ENCODE peak calls at places on chromosome 11, in seven cellular contexts. Q, U, M, L, T, Y and G are unnamed samples.

GRCh38 chr11:25702417-25702816 is 629.5 kb upstream of the ANO3 start:
- DNase-seq in Q (no peak), U (no peak), M (no peak), L (no peak), T (no peak), Y (no peak), G (no peak)

GRCh38 chr11:10314199-10315072 is 9.6 kb downstream of the ADM start:
- DNase-seq in Q (no peak), U (no peak), M (no peak), L (no peak), T (no peak), Y (no peak), G (no peak)

GRCh38 chr11:59680287-59681154 is 11.7 kb upstream of the PATL1 start:
- DNase-seq in Q (no peak), U (no peak), M (peak), L (peak), T (no peak), Y (peak), G (no peak)

GRCh38 chr11:114317738-114318137 is 21.5 kb downstream of the NNMT start:
- DNase-seq in Q (no peak), U (peak), M (peak), L (peak), T (no peak), Y (peak), G (no peak)

GRCh38 chr11:110908401-110909106 is 196.3 kb upstream of the ARHGAP20 start:
- DNase-seq in Q (no peak), U (no peak), M (no peak), L (no peak), T (no peak), Y (no peak), G (no peak)

GRCh38 chr11:72814831-72815618 is 814 bp downstream of the ATG16L2 start:
- DNase-seq in Q (no peak), U (no peak), M (no peak), L (no peak), T (no peak), Y (peak), G (no peak)

GRCh38 chr11:64951529-64951928 is 15.8 kb upstream of the GPHA2 start:
- DNase-seq in Q (no peak), U (no peak), M (no peak), L (no peak), T (no peak), Y (no peak), G (no peak)

GRCh38 chr11:23403210-23404185 is 543.2 kb upstream of the CCDC179 start:
- DNase-seq in Q (no peak), U (peak), M (no peak), L (no peak), T (no peak), Y (peak), G (no peak)

GRCh38 chr11:384511-384910 is 9.5 kb upstream of the PKP3 start:
- DNase-seq in Q (no peak), U (no peak), M (no peak), L (no peak), T (no peak), Y (no peak), G (no peak)

GRCh38 chr11:64331569-64332371 is 8.2 kb upstream of the CCDC88B start:
- DNase-seq in Q (no peak), U (peak), M (peak), L (peak), T (no peak), Y (peak), G (no peak)

GRCh38 chr11:64564947-64565889 is 25.8 kb upstream of the SLC22A12 start:
- DNase-seq in Q (no peak), U (no peak), M (no peak), L (no peak), T (no peak), Y (peak), G (no peak)

GRCh38 chr11:62456630-62457029 is 37.8 kb downstream of the SCGB1A1 start:
- DNase-seq in Q (no peak), U (no peak), M (no peak), L (peak), T (no peak), Y (no peak), G (no peak)

GRCh38 chr11:34671946-34672345 is 51.1 kb downstream of the EHF start:
- DNase-seq in Q (no peak), U (no peak), M (no peak), L (no peak), T (no peak), Y (no peak), G (no peak)

GRCh38 chr11:31641477-31642062 is 132.0 kb downstream of the ELP4 start:
- DNase-seq in Q (no peak), U (no peak), M (no peak), L (peak), T (no peak), Y (no peak), G (no peak)

GRCh38 chr11:95516786-95517185 is 272.8 kb downstream of the FAM76B start:
- DNase-seq in Q (no peak), U (no peak), M (no peak), L (no peak), T (no peak), Y (no peak), G (no peak)

GRCh38 chr11:2768471-2769408 is 68.9 kb upstream of the KCNQ1OT1 start:
- DNase-seq in Q (peak), U (peak), M (no peak), L (peak), T (no peak), Y (no peak), G (no peak)

GRCh38 chr11:68546555-68546954 is 86.0 kb downstream of the PPP6R3 start:
- DNase-seq in Q (no peak), U (no peak), M (no peak), L (no peak), T (no peak), Y (no peak), G (no peak)

GRCh38 chr11:32451808-32452207 is 16.5 kb upstream of the WT1 start:
- DNase-seq in Q (no peak), U (no peak), M (peak), L (peak), T (no peak), Y (no peak), G (no peak)

GRCh38 chr11:68362801-68363379 is 50.5 kb downstream of the LRP5 start:
- DNase-seq in Q (no peak), U (no peak), M (no peak), L (no peak), T (no peak), Y (no peak), G (no peak)

GRCh38 chr11:46438211-46438610 is 46.6 kb upstream of the CHRM4 start:
- DNase-seq in Q (no peak), U (no peak), M (no peak), L (no peak), T (no peak), Y (no peak), G (no peak)

GRCh38 chr11:69640995-69641581 is at the start of gene CCND1:
- DNase-seq in Q (no peak), U (peak), M (peak), L (peak), T (peak), Y (peak), G (peak)

GRCh38 chr11:112160452-112160851 is 3.4 kb downstream of the IL18 start:
- DNase-seq in Q (no peak), U (no peak), M (no peak), L (no peak), T (no peak), Y (no peak), G (no peak)

GRCh38 chr11:130520231-130520630 is 71.8 kb downstream of the ADAMTS15 start:
- DNase-seq in Q (no peak), U (no peak), M (peak), L (peak), T (no peak), Y (no peak), G (no peak)

GRCh38 chr11:114147389-114148382 is 88.2 kb downstream of the ZBTB16 start:
- DNase-seq in Q (no peak), U (no peak), M (no peak), L (no peak), T (no peak), Y (no peak), G (no peak)

GRCh38 chr11:46141597-46141996 is 20.3 kb upstream of the PHF21A start:
- DNase-seq in Q (no peak), U (no peak), M (no peak), L (no peak), T (no peak), Y (no peak), G (no peak)

GRCh38 chr11:62555464-62556092 is 9.0 kb upstream of the AHNAK start:
- DNase-seq in Q (no peak), U (no peak), M (no peak), L (peak), T (no peak), Y (no peak), G (no peak)

DNA sequence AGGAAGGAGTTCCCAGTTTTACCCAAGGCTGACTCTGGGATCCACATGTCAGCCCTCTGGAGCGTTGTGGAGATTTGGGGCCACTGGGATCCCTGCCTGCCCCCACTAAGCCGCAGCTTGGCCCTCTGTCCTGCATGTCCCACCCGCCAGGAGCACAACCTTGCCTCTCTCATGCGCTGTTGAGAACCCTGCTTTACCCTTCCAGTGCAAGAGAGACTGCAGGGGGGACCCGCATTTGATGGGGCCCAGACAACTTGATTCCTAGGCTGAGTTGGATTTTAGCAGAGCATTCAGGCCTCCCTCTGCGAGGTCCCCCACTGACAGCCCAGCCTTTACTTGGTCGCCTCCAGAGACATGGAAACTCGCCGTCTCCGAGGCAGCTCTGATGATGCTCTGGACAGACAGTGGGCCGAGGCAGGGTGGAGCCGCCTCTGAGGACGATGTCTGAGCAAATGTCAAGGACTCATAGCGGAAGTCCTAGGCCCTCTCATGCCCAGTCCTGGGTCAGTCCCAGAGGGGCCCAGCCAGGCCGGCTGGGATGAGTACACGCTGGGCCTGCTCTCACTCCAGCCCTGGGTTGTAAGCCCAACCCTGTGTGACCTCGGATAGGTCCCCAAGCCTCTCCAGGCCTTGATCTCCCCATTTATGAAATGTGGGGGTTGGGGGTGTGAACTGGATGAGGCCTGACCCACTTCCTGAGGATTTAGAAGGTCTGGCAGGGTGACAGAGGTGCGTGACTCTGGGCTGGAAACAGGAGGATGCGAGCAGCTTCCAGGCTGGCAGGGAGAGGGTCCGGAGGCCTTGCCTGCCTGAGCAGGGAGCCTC is 590 bp downstream of the CD5 start:
- DNase-seq in Q (no peak), U (peak), M (no peak), L (no peak), T (no peak), Y (peak), G (no peak)
- H3K27ac ChIP-seq in Q (peak), U (no peak), M (no peak), L (no peak), T (no peak), Y (peak), G (no peak)

GRCh38 chr11:12288212-12288933 is 89.0 kb upstream of the PARVA start:
- DNase-seq in Q (peak), U (peak), M (peak), L (peak), T (peak), Y (peak), G (peak)
- H3K27ac ChIP-seq in Q (peak), U (peak), M (peak), L (peak), T (peak), Y (no peak), G (no peak)

DNA sequence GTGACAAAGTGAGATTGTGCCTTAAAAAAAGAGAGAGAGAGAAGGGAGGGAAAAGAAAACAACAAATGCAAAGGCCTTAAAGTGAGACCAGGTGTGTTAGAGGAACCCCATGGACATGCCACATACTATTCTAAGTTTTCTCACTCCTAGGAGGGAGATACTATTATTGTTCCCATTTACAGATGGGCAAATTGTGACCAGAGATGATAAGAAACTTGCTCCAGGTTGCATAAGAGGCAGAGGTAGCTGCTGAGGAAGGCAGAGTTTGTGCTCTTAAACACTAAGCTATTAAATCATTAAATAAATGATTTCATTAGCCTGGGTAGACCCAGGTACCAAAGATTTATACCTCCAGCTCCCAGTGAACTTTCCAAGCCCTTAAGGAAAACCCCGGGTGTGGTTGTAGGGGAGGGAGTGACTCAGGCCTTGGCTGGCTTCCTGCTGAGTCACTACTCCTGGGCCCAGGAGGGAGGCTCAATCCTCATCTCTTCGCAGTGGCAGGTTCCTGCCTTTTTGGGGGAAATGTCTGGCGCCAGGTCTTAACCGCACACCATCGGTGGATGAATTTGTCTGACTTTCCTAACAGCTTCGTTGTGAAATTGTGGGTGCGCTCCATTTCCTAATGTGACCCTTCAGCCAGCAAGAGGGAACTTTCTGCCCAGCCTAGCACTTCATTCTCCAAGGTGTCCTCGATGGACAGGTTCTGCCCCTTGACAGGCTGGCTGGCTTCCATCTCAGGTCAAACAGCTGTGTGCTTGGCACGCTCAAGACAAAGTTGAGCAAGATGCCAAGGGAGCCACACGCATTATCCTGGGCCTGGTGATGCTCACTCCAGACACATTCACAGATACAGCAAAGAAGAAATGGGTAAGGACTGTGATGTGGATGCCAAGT is 33.4 kb upstream of the PTPRJ start:
- DNase-seq in Q (peak), U (peak), M (peak), L (peak), T (peak), Y (peak), G (no peak)
- H3K27ac ChIP-seq in Q (no peak), U (no peak), M (peak), L (no peak), T (no peak), Y (peak), G (no peak)

GRCh38 chr11:119027561-119028345 is 2.9 kb downstream of the SLC37A4 start:
- DNase-seq in Q (no peak), U (no peak), M (no peak), L (no peak), T (no peak), Y (no peak), G (no peak)
- H3K27ac ChIP-seq in Q (peak), U (no peak), M (no peak), L (no peak), T (no peak), Y (no peak), G (no peak)

GRCh38 chr11:86736303-86737143 is 63.8 kb upstream of the PRSS23 start:
- DNase-seq in Q (no peak), U (no peak), M (no peak), L (no peak), T (no peak), Y (no peak), G (no peak)

GRCh38 chr11:86737223-86737622 is 63.1 kb upstream of the PRSS23 start:
- DNase-seq in Q (no peak), U (no peak), M (no peak), L (no peak), T (no peak), Y (no peak), G (no peak)

GRCh38 chr11:86735462-86736302 is 63.3 kb upstream of the ME3 start:
- DNase-seq in Q (no peak), U (no peak), M (no peak), L (no peak), T (no peak), Y (no peak), G (no peak)

GRCh38 chr11:86738615-86739014 is 61.7 kb upstream of the PRSS23 start:
- DNase-seq in Q (no peak), U (no peak), M (no peak), L (no peak), T (no peak), Y (no peak), G (no peak)

DNA sequence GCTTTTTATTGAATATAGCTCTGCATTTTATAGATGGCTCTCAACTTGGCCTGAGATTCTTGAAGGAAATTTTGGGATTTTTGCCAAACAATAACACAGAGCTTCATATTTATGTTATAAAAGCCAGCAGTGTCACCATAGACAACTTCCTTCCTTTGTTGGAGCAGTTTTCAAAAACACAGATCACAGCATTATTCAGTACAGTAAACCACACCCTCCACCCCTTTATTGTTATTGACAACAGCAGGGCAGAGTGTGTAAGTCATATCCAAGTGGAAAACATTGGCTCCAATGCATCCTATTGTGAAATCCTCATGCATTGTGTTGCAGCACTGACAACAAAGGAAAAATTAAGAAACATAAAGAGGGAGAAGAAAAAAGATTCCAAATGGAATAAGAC is 62.6 kb upstream of the PRSS23 start:
- DNase-seq in Q (no peak), U (no peak), M (no peak), L (no peak), T (no peak), Y (no peak), G (no peak)
- H3K27ac ChIP-seq in Q (no peak), U (no peak), M (no peak), L (no peak), T (no peak), Y (no peak), G (no peak)

DNA sequence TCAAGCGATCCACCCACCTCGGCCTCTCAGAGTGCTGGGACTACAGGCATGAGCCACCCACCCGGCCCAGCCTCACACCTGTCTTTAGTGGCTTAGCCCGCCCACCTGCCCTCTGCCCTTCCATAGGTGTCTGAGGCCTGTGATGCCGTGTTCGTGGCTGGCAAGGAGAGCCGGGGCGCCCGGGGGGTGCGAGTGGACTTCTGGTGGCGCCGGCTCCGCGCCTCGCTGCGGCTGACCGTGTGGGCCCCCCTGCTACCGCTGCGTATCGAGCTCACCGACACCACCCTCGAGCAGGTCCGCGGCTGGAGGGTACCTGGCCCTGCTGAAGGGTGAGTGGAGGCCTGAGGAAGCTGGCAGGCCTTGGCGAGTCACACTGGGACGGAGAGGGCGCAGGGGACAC is 9.2 kb downstream of the TMEM132A start:
- DNase-seq in Q (no peak), U (no peak), M (no peak), L (no peak), T (no peak), Y (no peak), G (no peak)
- H3K27ac ChIP-seq in Q (no peak), U (no peak), M (no peak), L (no peak), T (no peak), Y (no peak), G (no peak)